ENCODE peak calls at places on chromosomes 5 and 9, in six cellular contexts. L is T47D, X is nephron progenitor cell, B is AG09319, K is anterior cingulate cortex, F is RPMI8226. Z is an unnamed sample.

GRCh38 chr5:37792976-37793328 is 46.9 kb downstream of the GDNF start:
- DNase-seq in K (no peak), F (no peak), B (no peak), X (no peak), L (no peak), Z (no peak)

GRCh38 chr5:13932561-13932960 is 11.9 kb downstream of the DNAH5 start:
- DNase-seq in K (no peak), X (no peak), F (no peak), L (no peak), B (no peak), Z (no peak)

GRCh38 chr9:77457916-77458592 is 190.1 kb downstream of the GNA14 start:
- DNase-seq in K (no peak), L (peak; percentile 76), X (peak; percentile 69), F (peak; percentile 66), B (no peak), Z (peak; percentile 75)

GRCh38 chr5:178983728-178984127 is 11.4 kb downstream of the GRM6 start:
- DNase-seq in X (no peak), F (no peak), B (no peak), K (no peak), L (no peak), Z (no peak)

GRCh38 chr5:102749416-102750021 is 5.6 kb upstream of the PAM start:
- DNase-seq in B (no peak), K (no peak), L (no peak), X (no peak), F (no peak), Z (no peak)

GRCh38 chr9:82810902-82811301 is 252.0 kb downstream of the RASEF start:
- DNase-seq in X (no peak), L (peak; percentile 86), B (no peak), K (no peak), F (no peak), Z (no peak)

GRCh38 chr9:135864447-135865049 is 42.8 kb downstream of the CAMSAP1 start:
- DNase-seq in F (peak; percentile 69), B (no peak), X (peak; percentile 84), L (peak; percentile 67), K (no peak), Z (peak; percentile 41)

GRCh38 chr9:723308-723707 is 118.2 kb upstream of the DMRT1 start:
- DNase-seq in K (no peak), X (no peak), B (no peak), F (no peak), L (no peak), Z (no peak)

GRCh38 chr9:2181794-2182193 is 166.6 kb downstream of the SMARCA2 start:
- DNase-seq in B (no peak), K (no peak), X (peak; percentile 36), F (no peak), L (peak; percentile 31), Z (no peak)

GRCh38 chr9:7234144-7234543 is 476.4 kb downstream of the KDM4C start:
- DNase-seq in K (no peak), X (peak; percentile 38), F (peak; percentile 42), B (no peak), L (peak; percentile 54), Z (no peak)

GRCh38 chr9:99326112-99326916 is 104.2 kb downstream of the SEC61B start:
- DNase-seq in B (no peak), X (no peak), L (no peak), F (no peak), K (no peak), Z (peak; percentile 18)

GRCh38 chr5:107337281-107337680 is 333.5 kb downstream of the EFNA5 start:
- DNase-seq in B (no peak), K (no peak), L (no peak), F (no peak), X (no peak), Z (no peak)

GRCh38 chr5:15238006-15238405 is 262.0 kb upstream of the FBXL7 start:
- DNase-seq in K (no peak), F (no peak), X (no peak), L (no peak), B (no peak), Z (no peak)

GRCh38 chr5:168713051-168713450 is 133.9 kb upstream of the PANK3 start:
- DNase-seq in K (no peak), F (no peak), L (no peak), X (no peak), B (no peak), Z (no peak)

GRCh38 chr9:98256632-98257218 is 1.3 kb upstream of the TBC1D2 start:
- DNase-seq in X (peak; percentile 16), L (no peak), B (no peak), K (no peak), F (no peak), Z (peak; percentile 37)

GRCh38 chr9:13083973-13084528 is 195.4 kb downstream of the MPDZ start:
- DNase-seq in B (no peak), F (no peak), K (no peak), L (peak; percentile 96), X (no peak), Z (no peak)

GRCh38 chr5:137836997-137837396 is 30.7 kb upstream of the MYOT start:
- DNase-seq in L (no peak), B (no peak), X (no peak), K (no peak), F (no peak), Z (no peak)

GRCh38 chr5:53923969-53924876 is 363.8 kb downstream of the NDUFS4 start:
- DNase-seq in B (no peak), X (no peak), L (no peak), K (no peak), F (no peak), Z (no peak)

GRCh38 chr5:131821221-131821620 is 24.4 kb upstream of the FNIP1 start:
- DNase-seq in K (no peak), X (no peak), L (no peak), F (no peak), B (no peak), Z (no peak)

GRCh38 chr5:145946112-145946861 is 9.9 kb downstream of the SH3RF2 start:
- DNase-seq in B (no peak), F (no peak), X (no peak), K (no peak), L (peak; percentile 41), Z (no peak)

GRCh38 chr5:177290816-177291596 is 12.5 kb downstream of the RAB24 start:
- DNase-seq in X (no peak), K (no peak), L (no peak), B (no peak), F (peak; percentile 46), Z (no peak)

GRCh38 chr5:1464096-1464446 is 18.8 kb upstream of the SLC6A3 start:
- DNase-seq in K (no peak), F (no peak), X (no peak), L (no peak), B (no peak), Z (no peak)

GRCh38 chr5:132813599-132814440 is 718 bp downstream of the SOWAHA start:
- DNase-seq in L (peak; percentile 64), F (peak; percentile 22), B (no peak), X (peak; percentile 62), K (no peak), Z (no peak)

GRCh38 chr5:37915078-37915736 is 75.4 kb upstream of the GDNF start:
- DNase-seq in B (no peak), X (no peak), K (no peak), L (no peak), F (no peak), Z (no peak)

GRCh38 chr5:138445547-138446271 is 6.9 kb downstream of the REEP2 start:
- DNase-seq in B (no peak), L (no peak), X (no peak), F (no peak), K (no peak), Z (no peak)

GRCh38 chr5:158878227-158878626 is 221.5 kb downstream of the EBF1 start:
- DNase-seq in K (no peak), X (no peak), B (no peak), L (no peak), F (no peak), Z (no peak)

GRCh38 chr9:72579880-72580570 is 58.6 kb downstream of the TMC1 start:
- DNase-seq in B (no peak), X (no peak), F (no peak), K (no peak), L (no peak), Z (no peak)

GRCh38 chr9:17130725-17131124 is 4.1 kb upstream of the CNTLN start:
- DNase-seq in B (no peak), X (no peak), K (no peak), F (no peak), L (no peak), Z (no peak)

GRCh38 chr9:115930472-115930871 is 223.1 kb upstream of the PAPPA start:
- DNase-seq in X (no peak), K (no peak), L (no peak), B (no peak), F (no peak), Z (no peak)

GRCh38 chr9:27453860-27454553 is 70.1 kb upstream of the IFNK start:
- DNase-seq in F (no peak), X (no peak), B (no peak), L (peak; percentile 67), K (no peak), Z (no peak)

GRCh38 chr5:65651144-65651543 is 26.3 kb downstream of the SHLD3 start:
- DNase-seq in L (peak; percentile 27), B (no peak), F (no peak), K (no peak), X (no peak), Z (no peak)

GRCh38 chr5:136656811-136657210 is 291.5 kb upstream of the TRPC7 start:
- DNase-seq in B (no peak), L (peak; percentile 11), X (no peak), F (no peak), K (no peak), Z (no peak)

GRCh38 chr5:111975133-111975532 is 218.1 kb upstream of the NREP start:
- DNase-seq in B (no peak), K (no peak), F (no peak), L (no peak), X (no peak), Z (no peak)

GRCh38 chr9:119298076-119298853 is 71.0 kb downstream of the BRINP1 start:
- DNase-seq in L (no peak), X (no peak), K (no peak), B (no peak), F (peak; percentile 31), Z (no peak)

Z was measured in SK-N-DZ.